ENCODE peak calls at places on chromosomes 16 and 17, in four cellular contexts. G, M, T and E are unnamed samples.

GRCh38 chr17:60548990-60549389 is 22.9 kb upstream of the APPBP2 start:
- DNase-seq in G (no peak), M (no peak), T (no peak), E (no peak)

GRCh38 chr17:82283208-82283749 is 9.8 kb upstream of the CSNK1D start:
- DNase-seq in G (no peak), M (no peak), T (no peak), E (no peak)

GRCh38 chr17:41602524-41602923 is 10.0 kb downstream of the KRT16 start:
- DNase-seq in G (no peak), M (no peak), T (no peak), E (no peak)

GRCh38 chr16:875182-876040 is 74.9 kb upstream of the GNG13 start:
- DNase-seq in G (no peak), M (no peak), T (no peak), E (no peak)

GRCh38 chr16:85686912-85687591 is 1.7 kb downstream of the GINS2 start:
- DNase-seq in G (no peak), M (peak), T (no peak), E (no peak)

GRCh38 chr17:82175951-82176350 is 36.7 kb downstream of the CCDC57 start:
- DNase-seq in G (peak), M (no peak), T (no peak), E (no peak)

GRCh38 chr16:73010150-73010676 is 37.7 kb downstream of the ZFHX3 start:
- DNase-seq in G (no peak), M (no peak), T (no peak), E (no peak)

GRCh38 chr17:81322271-81323082 is 27.4 kb upstream of the SLC38A10 start:
- DNase-seq in G (peak), M (peak), T (peak), E (peak)

GRCh38 chr16:68756250-68757051 is 19.4 kb downstream of the CDH1 start:
- DNase-seq in G (no peak), M (no peak), T (no peak), E (peak)

GRCh38 chr16:56912746-56913703 is 18.9 kb upstream of the HERPUD1 start:
- DNase-seq in G (no peak), M (no peak), T (no peak), E (no peak)

DNA sequence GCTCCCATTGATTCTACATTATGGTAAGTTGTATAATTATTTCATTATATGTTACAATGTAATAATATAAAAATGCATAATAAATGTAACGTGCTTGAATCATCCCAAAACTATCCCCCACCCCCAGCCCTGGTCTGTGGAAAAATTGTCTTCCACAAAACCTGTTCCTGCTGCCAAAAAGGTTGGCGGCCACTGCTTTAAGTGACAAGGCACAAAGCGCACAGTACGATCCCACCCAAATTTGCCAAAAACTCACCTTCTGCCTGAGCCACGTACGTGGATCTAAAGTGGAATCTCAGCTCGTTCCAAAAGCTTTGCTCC is 14.5 kb downstream of the CYB561 start:
- DNase-seq in G (no peak), M (no peak), T (no peak), E (no peak)
- TF ChIP-seq ZNF274 in G (no peak), M (no peak), T (no peak), E (no peak)

GRCh38 chr17:66691644-66692500 is 143.0 kb upstream of the CACNG5 start:
- DNase-seq in G (no peak), M (no peak), T (no peak), E (no peak)
- TF ChIP-seq MAX in G (no peak), M (no peak), T (no peak), E (no peak)

GRCh38 chr16:19135896-19136438 is 22.2 kb downstream of the ITPRIPL2 start:
- DNase-seq in G (no peak), M (peak), T (no peak), E (no peak)
- TF ChIP-seq ZNF274 in G (no peak), M (no peak), T (no peak), E (no peak)

DNA sequence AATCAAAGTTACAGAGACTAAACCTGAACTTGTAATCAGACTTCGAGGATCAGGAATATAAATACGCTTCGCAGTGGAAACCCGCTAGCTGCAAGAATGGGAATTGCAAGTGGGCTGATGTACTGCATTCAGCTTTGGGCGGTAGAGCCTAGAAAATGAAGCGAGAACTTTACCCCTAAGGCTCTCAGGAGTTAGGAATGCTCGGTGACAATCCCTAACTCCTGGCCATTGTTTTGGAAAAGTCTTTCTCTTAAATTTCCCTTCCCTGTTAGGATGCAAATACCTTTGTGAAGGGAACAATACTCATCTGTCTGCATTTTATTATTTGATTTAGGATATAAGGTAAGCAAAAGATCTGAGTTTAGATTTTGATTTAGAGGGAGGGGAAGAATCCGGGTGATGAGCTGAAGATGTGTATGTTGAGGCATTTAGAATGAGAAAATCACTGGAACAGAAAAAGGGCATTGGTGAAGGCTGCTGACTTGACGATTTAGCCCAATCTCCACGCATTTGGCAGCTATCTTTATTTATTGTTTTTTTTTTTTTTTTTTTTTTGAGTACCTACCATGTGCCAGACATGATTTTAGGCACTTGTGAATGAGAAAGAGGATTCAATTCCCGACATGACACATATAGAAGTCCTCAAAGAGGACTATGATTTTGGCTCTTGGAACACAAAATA is 2.2 kb upstream of the TOX3 start:
- DNase-seq in G (peak), M (no peak), T (no peak), E (no peak)
- TF ChIP-seq MAX in G (no peak), M (no peak), T (no peak), E (no peak)

DNA sequence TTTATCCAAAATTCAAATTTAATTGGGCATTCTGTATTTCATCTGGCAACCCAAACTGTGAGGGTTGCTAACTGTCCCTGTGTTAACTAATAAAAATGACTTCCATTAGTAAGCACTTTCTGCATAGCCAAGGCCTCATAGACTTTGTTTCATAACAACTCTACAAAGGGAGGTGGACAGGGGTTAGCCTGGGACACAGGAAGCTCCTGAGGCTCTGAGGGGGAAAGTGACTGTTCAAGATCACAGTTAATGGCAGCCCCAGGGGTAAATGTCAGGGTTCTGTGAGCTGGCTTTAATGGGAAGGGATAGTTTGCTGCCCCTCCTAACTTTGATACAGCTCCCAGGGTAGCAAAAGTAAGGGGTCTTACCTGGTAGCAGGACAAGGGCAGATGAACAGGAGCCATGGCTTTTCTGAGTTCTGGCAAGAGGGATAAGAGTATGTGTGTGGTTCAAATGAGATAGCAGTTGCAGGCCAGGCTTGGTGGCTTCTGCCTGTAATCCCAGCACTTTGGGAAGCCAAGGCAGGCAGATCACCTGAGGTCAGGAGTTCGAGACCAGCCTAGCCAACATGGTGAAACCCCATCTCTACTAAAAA is 2.2 kb downstream of the HEATR9 start:
- DNase-seq in G (peak), M (no peak), T (no peak), E (no peak)
- TF ChIP-seq ZNF274 in G (no peak), M (no peak), T (no peak), E (no peak)

GRCh38 chr17:2621241-2621640 is 27.8 kb downstream of the PAFAH1B1 start:
- DNase-seq in G (no peak), M (no peak), T (no peak), E (no peak)

GRCh38 chr17:2624292-2624731 is 30.9 kb downstream of the PAFAH1B1 start:
- DNase-seq in G (no peak), M (no peak), T (no peak), E (no peak)
- TF ChIP-seq MAX in G (no peak), M (no peak), T (no peak), E (no peak)